ENCODE peak calls at places on chromosomes 1 and 21, in five cellular contexts. U is right atrium auricular region, B is omental fat pad, Q is prostate gland, K is heart left ventricle. N is an unnamed sample.

GRCh38 chr1:21963477-21964217 is 13.2 kb upstream of the CELA3B start:
- DNase-seq in U (peak), B (peak), Q (peak), K (peak), N (no peak)

GRCh38 chr1:200154069-200154767 is 126.7 kb downstream of the NR5A2 start:
- DNase-seq in U (no peak), B (no peak), Q (no peak), K (no peak), N (no peak)

GRCh38 chr1:60273185-60273584 is 199.6 kb upstream of the C1orf87 start:
- DNase-seq in U (no peak), B (no peak), Q (no peak), K (no peak), N (no peak)

GRCh38 chr1:236659792-236660587 is 26.3 kb upstream of the ACTN2 start:
- DNase-seq in U (no peak), B (no peak), Q (no peak), K (no peak), N (no peak)

GRCh38 chr1:235533476-235534168 is 29.4 kb upstream of the B3GALNT2 start:
- DNase-seq in U (no peak), B (no peak), Q (no peak), K (no peak), N (no peak)

GRCh38 chr1:31583995-31584868 is 7.9 kb downstream of the TINAGL1 start:
- DNase-seq in U (peak), B (no peak), Q (peak), K (peak), N (no peak)

GRCh38 chr1:211684331-211684730 is 8.9 kb upstream of the NEK2 start:
- DNase-seq in U (peak), B (no peak), Q (no peak), K (no peak), N (peak)

GRCh38 chr1:30915491-30916230 is 7.1 kb upstream of the SDC3 start:
- DNase-seq in U (no peak), B (no peak), Q (no peak), K (no peak), N (no peak)

GRCh38 chr1:42758641-42759040 is 8.2 kb downstream of the P3H1 start:
- DNase-seq in U (no peak), B (no peak), Q (no peak), K (no peak), N (no peak)

GRCh38 chr1:179226749-179227148 is 2.7 kb downstream of the ABL2 start:
- DNase-seq in U (no peak), B (no peak), Q (no peak), K (no peak), N (no peak)

GRCh38 chr1:76759950-76760349 is 107.3 kb upstream of the ST6GALNAC5 start:
- DNase-seq in U (no peak), B (no peak), Q (no peak), K (no peak), N (no peak)

GRCh38 chr1:33784876-33785275 is 79.0 kb upstream of the HMGB4 start:
- DNase-seq in U (no peak), B (no peak), Q (no peak), K (no peak), N (no peak)

GRCh38 chr1:68459796-68460195 is 10.0 kb upstream of the RPE65 start:
- DNase-seq in U (no peak), B (no peak), Q (no peak), K (no peak), N (no peak)

GRCh38 chr21:17727361-17727760 is 91.8 kb downstream of the C21orf91 start:
- DNase-seq in U (no peak), B (no peak), Q (no peak), K (no peak), N (no peak)

GRCh38 chr1:16903054-16903453 is 7.3 kb downstream of the RNU1-2 start:
- DNase-seq in U (no peak), B (no peak), Q (no peak), K (no peak), N (no peak)

GRCh38 chr1:218304281-218305039 is 19.4 kb downstream of the RRP15 start:
- DNase-seq in U (no peak), B (no peak), Q (no peak), K (peak), N (no peak)

GRCh38 chr21:42624095-42624830 is 29.2 kb upstream of the PDE9A start:
- DNase-seq in U (no peak), B (no peak), Q (no peak), K (no peak), N (no peak)

GRCh38 chr1:10737268-10737624 is 59.2 kb downstream of the CASZ1 start:
- DNase-seq in U (no peak), B (no peak), Q (no peak), K (peak), N (no peak)

GRCh38 chr1:108533351-108534083 is 26.4 kb upstream of the EEIG2 start:
- DNase-seq in U (no peak), B (no peak), Q (peak), K (no peak), N (no peak)

GRCh38 chr1:38941527-38942019 is at the start of gene RHBDL2:
- DNase-seq in U (peak), B (no peak), Q (peak), K (peak), N (no peak)

GRCh38 chr1:243428617-243429342 is 172.9 kb downstream of the SDCCAG8 start:
- DNase-seq in U (no peak), B (no peak), Q (no peak), K (no peak), N (no peak)

GRCh38 chr1:54326577-54327385 is 79.4 kb downstream of the SSBP3 start:
- DNase-seq in U (no peak), B (no peak), Q (no peak), K (no peak), N (no peak)

GRCh38 chr1:54324031-54324654 is 82.1 kb downstream of the SSBP3 start:
- DNase-seq in U (no peak), B (no peak), Q (no peak), K (peak), N (no peak)

GRCh38 chr1:54324750-54325704 is 81.2 kb downstream of the SSBP3 start:
- DNase-seq in U (no peak), B (no peak), Q (no peak), K (no peak), N (no peak)

GRCh38 chr1:54325705-54326461 is 80.3 kb downstream of the SSBP3 start:
- DNase-seq in U (no peak), B (no peak), Q (no peak), K (no peak), N (no peak)

DNA sequence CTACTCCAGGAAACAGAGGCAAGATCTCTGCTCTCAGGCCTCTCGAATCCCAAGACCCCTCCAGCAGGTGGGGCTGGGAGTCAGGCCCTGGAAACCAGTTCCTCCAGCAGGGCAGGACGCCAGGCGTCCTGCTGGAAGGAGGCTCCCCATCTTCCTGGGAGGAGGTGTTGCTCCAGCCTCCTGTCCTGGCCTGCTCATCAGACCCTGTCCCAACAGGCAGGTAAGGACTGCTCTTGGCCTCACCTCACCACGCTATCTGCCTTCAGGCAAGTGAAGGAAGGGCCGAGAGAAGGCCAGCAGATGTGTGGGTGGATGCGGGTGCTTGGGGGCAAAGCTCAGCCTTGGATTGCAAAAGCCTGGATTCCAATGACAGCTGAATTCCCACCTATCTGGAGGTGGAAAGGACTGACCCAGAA is 82.9 kb downstream of the SSBP3 start:
- DNase-seq in U (no peak), B (no peak), Q (peak), K (no peak), N (no peak)
- TF ChIP-seq CTCF in U (no peak), B (no peak), Q (peak), K (peak), N (peak)

GRCh38 chr1:167344112-167344511 is 123.4 kb downstream of the POU2F1 start:
- DNase-seq in U (no peak), B (no peak), Q (no peak), K (no peak), N (no peak)

GRCh38 chr1:167339405-167339804 is 118.7 kb downstream of the POU2F1 start:
- DNase-seq in U (no peak), B (no peak), Q (no peak), K (no peak), N (no peak)

GRCh38 chr1:167345386-167345733 is 124.7 kb downstream of the POU2F1 start:
- DNase-seq in U (no peak), B (no peak), Q (no peak), K (no peak), N (no peak)

GRCh38 chr1:167344605-167345385 is 124.1 kb downstream of the POU2F1 start:
- DNase-seq in U (no peak), B (no peak), Q (no peak), K (no peak), N (no peak)

GRCh38 chr1:167342846-167343245 is 122.2 kb downstream of the POU2F1 start:
- DNase-seq in U (no peak), B (no peak), Q (no peak), K (no peak), N (no peak)
- TF ChIP-seq CTCF in U (no peak), B (no peak), Q (no peak), K (no peak), N (no peak)

GRCh38 chr1:160579216-160579701 is at the start of gene CD84:
- DNase-seq in U (no peak), B (no peak), Q (no peak), K (no peak), N (no peak)
- TF ChIP-seq CTCF in U (no peak), B (no peak), Q (no peak), K (no peak), N (no peak)

GRCh38 chr1:246711548-246712003 is 12.6 kb upstream of the SCCPDH start:
- DNase-seq in U (no peak), B (no peak), Q (no peak), K (no peak), N (no peak)

GRCh38 chr1:246709845-246710244 is 14.4 kb upstream of the SCCPDH start:
- DNase-seq in U (no peak), B (no peak), Q (no peak), K (no peak), N (no peak)

GRCh38 chr1:246709196-246709595 is 15.0 kb upstream of the SCCPDH start:
- DNase-seq in U (no peak), B (no peak), Q (no peak), K (no peak), N (no peak)

GRCh38 chr1:246705368-246705767 is 18.8 kb upstream of the SCCPDH start:
- DNase-seq in U (no peak), B (no peak), Q (no peak), K (no peak), N (no peak)

DNA sequence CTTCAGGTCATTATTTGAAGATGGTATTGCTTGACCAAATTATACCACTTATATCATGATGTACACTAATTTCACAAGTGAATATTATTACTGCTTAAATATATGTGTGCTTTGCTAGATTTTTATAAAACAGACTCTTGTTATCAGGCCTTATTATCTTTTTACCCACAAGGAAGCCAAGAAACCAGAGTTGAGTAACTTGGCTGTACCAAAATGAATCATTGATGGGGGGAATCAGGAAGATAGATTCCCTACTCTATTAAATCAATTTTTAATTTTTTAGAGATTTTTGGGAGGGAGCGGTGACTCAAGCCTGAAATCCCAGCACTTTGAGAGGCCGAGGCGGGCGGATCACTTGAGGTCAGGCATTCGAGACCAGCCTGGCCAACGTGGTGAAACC is 16.0 kb upstream of the SCCPDH start:
- DNase-seq in U (no peak), B (no peak), Q (no peak), K (no peak), N (no peak)
- TF ChIP-seq CTCF in U (no peak), B (no peak), Q (no peak), K (no peak), N (no peak)

GRCh38 chr1:53979712-53980450 is 33.7 kb downstream of the LRRC42 start:
- DNase-seq in U (no peak), B (no peak), Q (no peak), K (no peak), N (no peak)
- TF ChIP-seq CTCF in U (no peak), B (no peak), Q (no peak), K (no peak), N (no peak)

DNA sequence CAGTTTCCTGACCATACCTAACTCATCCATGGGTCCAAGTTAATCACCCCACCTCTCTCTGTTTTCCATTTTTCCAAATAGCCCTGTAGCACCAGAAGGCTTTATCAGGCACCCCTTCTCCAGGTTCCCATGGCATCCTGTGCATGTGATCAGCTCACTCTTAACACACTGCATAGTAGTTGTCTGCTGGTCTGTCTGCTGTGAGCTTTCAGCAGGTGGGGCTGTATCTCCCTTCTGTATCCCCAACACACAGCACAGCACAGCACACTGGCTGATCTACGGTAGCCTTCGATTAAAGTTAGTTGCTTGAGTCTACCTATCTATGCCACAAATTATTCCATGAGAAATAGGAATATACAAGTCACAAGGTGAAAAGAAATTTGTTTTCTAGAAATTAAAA is 54.3 kb upstream of the C1orf198 start:
- DNase-seq in U (no peak), B (no peak), Q (no peak), K (no peak), N (no peak)
- TF ChIP-seq CTCF in U (no peak), B (no peak), Q (no peak), K (no peak), N (no peak)

GRCh38 chr21:35048706-35049617 is at the start of gene RUNX1:
- DNase-seq in U (no peak), B (no peak), Q (no peak), K (peak), N (peak)
- TF ChIP-seq CTCF in U (no peak), B (no peak), Q (no peak), K (no peak), N (no peak)

GRCh38 chr1:11881749-11882441 is 23.1 kb upstream of the NPPB start:
- DNase-seq in U (no peak), B (no peak), Q (no peak), K (no peak), N (no peak)
- TF ChIP-seq CTCF in U (no peak), B (no peak), Q (no peak), K (no peak), N (no peak)

GRCh38 chr1:175075572-175076568 is 8.2 kb downstream of the TNN start:
- DNase-seq in U (no peak), B (no peak), Q (no peak), K (no peak), N (peak)

GRCh38 chr1:175073054-175073453 is 5.4 kb downstream of the TNN start:
- DNase-seq in U (no peak), B (no peak), Q (no peak), K (no peak), N (peak)

GRCh38 chr1:175072131-175072941 is 4.7 kb downstream of the TNN start:
- DNase-seq in U (no peak), B (no peak), Q (no peak), K (peak), N (peak)

GRCh38 chr1:175071544-175071943 is 3.9 kb downstream of the TNN start:
- DNase-seq in U (no peak), B (no peak), Q (no peak), K (no peak), N (no peak)

DNA sequence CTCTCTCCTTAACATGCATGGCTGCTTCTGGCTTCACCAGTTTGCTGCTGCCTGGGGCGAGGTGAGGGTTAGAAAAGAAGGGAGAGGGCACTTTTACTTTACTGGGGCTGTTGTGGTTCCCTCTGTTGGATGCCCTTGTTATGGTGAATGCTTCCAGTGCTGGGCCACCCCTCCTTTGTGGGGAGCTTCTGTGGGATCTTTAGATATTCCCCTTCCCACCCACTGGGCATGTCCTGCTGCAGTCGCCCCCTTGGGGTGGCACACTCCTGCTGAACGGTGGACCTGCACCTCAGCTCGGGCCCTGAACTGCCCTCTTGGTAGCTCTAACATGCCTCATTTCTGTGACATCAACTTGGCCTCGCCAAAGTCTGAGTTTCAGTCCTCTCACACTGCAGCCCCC is 6.0 kb downstream of the TNN start:
- DNase-seq in U (no peak), B (no peak), Q (no peak), K (no peak), N (no peak)
- TF ChIP-seq CTCF in U (no peak), B (no peak), Q (no peak), K (no peak), N (no peak)